ENCODE peak calls at places on chromosome 1, in four cellular contexts. G is mesendoderm, Z is islet precursor cell, W is neural crest cell. O is an unnamed sample.

GRCh38 chr1:114097109-114097508 is 56.6 kb downstream of the SYT6 start:
- DNase-seq in G (no peak), Z (no peak), W (no peak), O (no peak)

GRCh38 chr1:85544689-85545203 is 35.8 kb upstream of the CCN1 start:
- DNase-seq in W (no peak), Z (peak), G (peak), O (peak)

GRCh38 chr1:223802602-223803001 is 43.1 kb downstream of the TP53BP2 start:
- DNase-seq in W (no peak), G (no peak), Z (no peak), O (no peak)

GRCh38 chr1:61515096-61515495 is 209.8 kb downstream of the TM2D1 start:
- DNase-seq in Z (no peak), W (no peak), G (no peak), O (no peak)

GRCh38 chr1:7929637-7930036 is 11.0 kb downstream of the TNFRSF9 start:
- DNase-seq in Z (no peak), W (no peak), G (no peak), O (no peak)

GRCh38 chr1:55931272-55931940 is 648.0 kb downstream of the PLPP3 start:
- DNase-seq in G (peak), Z (no peak), W (no peak), O (no peak)

GRCh38 chr1:111219466-111220286 is 7.8 kb upstream of the CHI3L2 start:
- DNase-seq in Z (no peak), W (no peak), G (peak), O (no peak)

GRCh38 chr1:8340456-8340855 is 22.5 kb downstream of the SLC45A1 start:
- DNase-seq in Z (no peak), W (no peak), G (no peak), O (no peak)

O was measured in nephron progenitor cell.